ENCODE peak calls at places on chromosome 9, in seven cellular contexts. One of them, this sample, is unnamed.

GRCh38 chr9:129687391-129687790 is 21.9 kb downstream of the PRRX2 start:
- DNase-seq in NCI-H1694 treated with DMSO at 0.1 percent for 48 hours: no peak
- DNase-seq in tibial nerve: no peak
- DNase-seq in ecto neural progenitor cell: no peak
- DNase-seq in nephron progenitor cell: no peak
- DNase-seq in HFF-Myc: no peak
- DNase-seq in renal cortical epithelial cell: no peak
- DNase-seq in this sample: no peak

GRCh38 chr9:120366646-120367019 is 213.3 kb downstream of the CDK5RAP2 start:
- DNase-seq in NCI-H1694 treated with DMSO at 0.1 percent for 48 hours: no peak
- DNase-seq in tibial nerve: peak
- DNase-seq in ecto neural progenitor cell: no peak
- DNase-seq in nephron progenitor cell: no peak
- DNase-seq in HFF-Myc: peak
- DNase-seq in renal cortical epithelial cell: peak
- DNase-seq in this sample: no peak

GRCh38 chr9:76756273-76756650 is 8.0 kb upstream of the PCA3 start:
- DNase-seq in NCI-H1694 treated with DMSO at 0.1 percent for 48 hours: peak
- DNase-seq in tibial nerve: peak
- DNase-seq in ecto neural progenitor cell: peak
- DNase-seq in nephron progenitor cell: peak
- DNase-seq in HFF-Myc: peak
- DNase-seq in renal cortical epithelial cell: peak
- DNase-seq in this sample: no peak

GRCh38 chr9:129237195-129237611 is 59.1 kb upstream of the IER5L start:
- DNase-seq in NCI-H1694 treated with DMSO at 0.1 percent for 48 hours: no peak
- DNase-seq in tibial nerve: no peak
- DNase-seq in ecto neural progenitor cell: no peak
- DNase-seq in nephron progenitor cell: no peak
- DNase-seq in HFF-Myc: peak
- DNase-seq in renal cortical epithelial cell: peak
- DNase-seq in this sample: no peak

GRCh38 chr9:34318163-34318790 is 10.8 kb downstream of the KIF24 start:
- DNase-seq in NCI-H1694 treated with DMSO at 0.1 percent for 48 hours: no peak
- DNase-seq in tibial nerve: no peak
- DNase-seq in ecto neural progenitor cell: no peak
- DNase-seq in nephron progenitor cell: no peak
- DNase-seq in HFF-Myc: no peak
- DNase-seq in renal cortical epithelial cell: no peak
- DNase-seq in this sample: no peak

GRCh38 chr9:21741151-21741550 is 61.3 kb upstream of the MTAP start:
- DNase-seq in NCI-H1694 treated with DMSO at 0.1 percent for 48 hours: no peak
- DNase-seq in tibial nerve: no peak
- DNase-seq in ecto neural progenitor cell: no peak
- DNase-seq in nephron progenitor cell: no peak
- DNase-seq in HFF-Myc: no peak
- DNase-seq in renal cortical epithelial cell: peak
- DNase-seq in this sample: no peak

GRCh38 chr9:127130661-127131538 is 8.5 kb upstream of the ANGPTL2 start:
- DNase-seq in NCI-H1694 treated with DMSO at 0.1 percent for 48 hours: peak
- DNase-seq in tibial nerve: peak
- DNase-seq in ecto neural progenitor cell: no peak
- DNase-seq in nephron progenitor cell: no peak
- DNase-seq in HFF-Myc: peak
- DNase-seq in renal cortical epithelial cell: peak
- DNase-seq in this sample: no peak

GRCh38 chr9:108838017-108838416 is 17.8 kb downstream of the ACTL7B start:
- DNase-seq in NCI-H1694 treated with DMSO at 0.1 percent for 48 hours: no peak
- DNase-seq in tibial nerve: no peak
- DNase-seq in ecto neural progenitor cell: no peak
- DNase-seq in nephron progenitor cell: no peak
- DNase-seq in HFF-Myc: no peak
- DNase-seq in renal cortical epithelial cell: no peak
- DNase-seq in this sample: no peak

GRCh38 chr9:87701931-87702421 is 23.9 kb upstream of the CTSL start:
- DNase-seq in NCI-H1694 treated with DMSO at 0.1 percent for 48 hours: no peak
- DNase-seq in tibial nerve: no peak
- DNase-seq in ecto neural progenitor cell: peak
- DNase-seq in nephron progenitor cell: peak
- DNase-seq in HFF-Myc: no peak
- DNase-seq in renal cortical epithelial cell: peak
- DNase-seq in this sample: no peak

This sample was measured in brain pericyte.